ENCODE peak calls at places on chromosomes 12 and 14, in nine cellular contexts. One of them, this sample, is unnamed.

GRCh38 chr12:55428844-55429243 is 2.8 kb downstream of the OR6C76 start:
- DNase-seq in CD8-positive, alpha-beta T cell: no peak
- DNase-seq in Panc1: no peak
- DNase-seq in keratinocyte: no peak
- DNase-seq in cardiac fibroblast: no peak
- DNase-seq in astrocyte of the spinal cord: no peak
- DNase-seq in GM12865: no peak
- DNase-seq in AG09309: no peak
- DNase-seq in CD4-positive, alpha-beta T cell: no peak
- DNase-seq in this sample: no peak

GRCh38 chr12:54338682-54339296 is 13.9 kb downstream of the COPZ1 start:
- DNase-seq in CD8-positive, alpha-beta T cell: no peak
- DNase-seq in Panc1: no peak
- DNase-seq in keratinocyte: no peak
- DNase-seq in cardiac fibroblast: peak
- DNase-seq in astrocyte of the spinal cord: peak
- DNase-seq in GM12865: no peak
- DNase-seq in AG09309: no peak
- DNase-seq in CD4-positive, alpha-beta T cell: no peak
- DNase-seq in this sample: no peak

GRCh38 chr12:89864419-89864818 is 155.8 kb upstream of the ATP2B1 start:
- DNase-seq in CD8-positive, alpha-beta T cell: no peak
- DNase-seq in Panc1: no peak
- DNase-seq in keratinocyte: no peak
- DNase-seq in cardiac fibroblast: no peak
- DNase-seq in astrocyte of the spinal cord: no peak
- DNase-seq in GM12865: no peak
- DNase-seq in AG09309: no peak
- DNase-seq in CD4-positive, alpha-beta T cell: no peak
- DNase-seq in this sample: no peak

GRCh38 chr12:57523706-57524614 is 1.3 kb downstream of the MBD6 start:
- DNase-seq in CD8-positive, alpha-beta T cell: no peak
- DNase-seq in Panc1: no peak
- DNase-seq in keratinocyte: no peak
- DNase-seq in cardiac fibroblast: no peak
- DNase-seq in astrocyte of the spinal cord: no peak
- DNase-seq in GM12865: peak
- DNase-seq in AG09309: no peak
- DNase-seq in CD4-positive, alpha-beta T cell: no peak
- DNase-seq in this sample: no peak

GRCh38 chr12:131962069-131962468 is 12.3 kb downstream of the EP400 start:
- DNase-seq in CD8-positive, alpha-beta T cell: no peak
- DNase-seq in Panc1: no peak
- DNase-seq in keratinocyte: no peak
- DNase-seq in cardiac fibroblast: no peak
- DNase-seq in astrocyte of the spinal cord: no peak
- DNase-seq in GM12865: no peak
- DNase-seq in AG09309: no peak
- DNase-seq in CD4-positive, alpha-beta T cell: no peak
- DNase-seq in this sample: no peak

GRCh38 chr14:59126714-59127436 is 61.6 kb upstream of the DAAM1 start:
- DNase-seq in CD8-positive, alpha-beta T cell: peak
- DNase-seq in Panc1: peak
- DNase-seq in keratinocyte: no peak
- DNase-seq in cardiac fibroblast: peak
- DNase-seq in astrocyte of the spinal cord: peak
- DNase-seq in GM12865: peak
- DNase-seq in AG09309: no peak
- DNase-seq in CD4-positive, alpha-beta T cell: peak
- DNase-seq in this sample: peak

GRCh38 chr12:106309671-106310313 is 7.3 kb downstream of the TCP11L2 start:
- DNase-seq in CD8-positive, alpha-beta T cell: no peak
- DNase-seq in Panc1: no peak
- DNase-seq in keratinocyte: no peak
- DNase-seq in cardiac fibroblast: peak
- DNase-seq in astrocyte of the spinal cord: peak
- DNase-seq in GM12865: no peak
- DNase-seq in AG09309: peak
- DNase-seq in CD4-positive, alpha-beta T cell: no peak
- DNase-seq in this sample: no peak

GRCh38 chr12:100573499-100574261 is at the start of gene GAS2L3:
- DNase-seq in CD8-positive, alpha-beta T cell: peak
- DNase-seq in Panc1: peak
- DNase-seq in keratinocyte: no peak
- DNase-seq in cardiac fibroblast: peak
- DNase-seq in astrocyte of the spinal cord: peak
- DNase-seq in GM12865: peak
- DNase-seq in AG09309: no peak
- DNase-seq in CD4-positive, alpha-beta T cell: peak
- DNase-seq in this sample: peak

DNA sequence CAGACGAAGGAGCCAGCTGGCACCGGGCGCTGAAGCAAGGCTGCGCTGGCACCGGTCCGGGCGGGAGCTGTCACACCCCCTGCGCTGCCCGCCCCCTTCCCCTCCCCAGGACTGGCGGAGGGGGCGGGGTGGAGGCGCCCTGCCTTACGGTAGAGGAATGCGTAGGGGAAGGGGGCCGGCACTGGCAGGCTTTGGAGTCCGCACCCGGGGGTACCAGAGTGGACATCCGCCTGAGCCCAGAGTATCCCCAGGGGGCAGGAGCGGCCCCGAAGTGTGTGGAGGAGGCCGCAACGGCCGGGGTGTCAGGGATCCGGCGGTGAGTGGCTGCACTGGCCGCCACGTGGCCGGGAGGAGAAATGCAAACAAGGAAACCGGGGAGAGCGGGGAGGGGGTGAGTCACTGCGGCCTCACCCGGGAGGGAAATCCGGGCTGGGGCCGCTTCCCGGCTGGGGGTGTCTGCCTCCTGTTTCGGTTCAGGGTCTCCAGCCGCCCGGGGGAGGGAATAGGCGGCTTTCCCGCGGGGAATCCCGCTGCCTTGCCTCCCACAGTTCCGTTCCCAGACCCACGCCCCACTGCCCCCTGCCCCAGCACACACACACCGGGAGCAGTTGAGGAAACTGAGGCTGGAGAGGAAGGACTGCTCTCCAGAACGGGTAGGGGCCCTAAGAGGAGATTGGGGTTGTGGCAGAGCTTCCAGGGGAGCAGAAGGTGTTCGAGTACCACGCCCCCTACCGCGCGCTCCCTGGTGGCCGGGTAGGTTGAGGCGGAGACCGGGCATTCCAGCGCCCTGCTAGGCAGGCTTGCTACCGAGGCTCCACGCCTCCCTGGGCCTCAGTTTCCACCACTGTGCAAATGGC is at the start of gene RAPGEF3:
- DNase-seq in CD8-positive, alpha-beta T cell: peak
- DNase-seq in Panc1: no peak
- DNase-seq in keratinocyte: no peak
- DNase-seq in cardiac fibroblast: peak
- DNase-seq in astrocyte of the spinal cord: peak
- DNase-seq in GM12865: peak
- DNase-seq in AG09309: no peak
- DNase-seq in CD4-positive, alpha-beta T cell: peak
- DNase-seq in this sample: peak
- TF ChIP-seq CTCF in CD8-positive, alpha-beta T cell: peak
- TF ChIP-seq CTCF in Panc1: peak
- TF ChIP-seq CTCF in keratinocyte: no peak
- TF ChIP-seq CTCF in cardiac fibroblast: peak
- TF ChIP-seq CTCF in astrocyte of the spinal cord: peak
- TF ChIP-seq CTCF in GM12865: peak
- TF ChIP-seq CTCF in AG09309: peak
- TF ChIP-seq CTCF in CD4-positive, alpha-beta T cell: peak
- TF ChIP-seq CTCF in this sample: peak

GRCh38 chr12:112285600-112286401 is 96.4 kb downstream of the HECTD4 start:
- DNase-seq in CD8-positive, alpha-beta T cell: no peak
- DNase-seq in Panc1: no peak
- DNase-seq in keratinocyte: no peak
- DNase-seq in cardiac fibroblast: no peak
- DNase-seq in astrocyte of the spinal cord: no peak
- DNase-seq in GM12865: no peak
- DNase-seq in AG09309: no peak
- DNase-seq in CD4-positive, alpha-beta T cell: no peak
- DNase-seq in this sample: no peak

GRCh38 chr12:112288638-112289037 is 93.6 kb downstream of the HECTD4 start:
- DNase-seq in CD8-positive, alpha-beta T cell: no peak
- DNase-seq in Panc1: no peak
- DNase-seq in keratinocyte: no peak
- DNase-seq in cardiac fibroblast: no peak
- DNase-seq in astrocyte of the spinal cord: no peak
- DNase-seq in GM12865: no peak
- DNase-seq in AG09309: no peak
- DNase-seq in CD4-positive, alpha-beta T cell: no peak
- DNase-seq in this sample: no peak

GRCh38 chr12:112283541-112283940 is 98.7 kb downstream of the HECTD4 start:
- DNase-seq in CD8-positive, alpha-beta T cell: no peak
- DNase-seq in Panc1: no peak
- DNase-seq in keratinocyte: no peak
- DNase-seq in cardiac fibroblast: no peak
- DNase-seq in astrocyte of the spinal cord: no peak
- DNase-seq in GM12865: no peak
- DNase-seq in AG09309: no peak
- DNase-seq in CD4-positive, alpha-beta T cell: no peak
- DNase-seq in this sample: no peak

DNA sequence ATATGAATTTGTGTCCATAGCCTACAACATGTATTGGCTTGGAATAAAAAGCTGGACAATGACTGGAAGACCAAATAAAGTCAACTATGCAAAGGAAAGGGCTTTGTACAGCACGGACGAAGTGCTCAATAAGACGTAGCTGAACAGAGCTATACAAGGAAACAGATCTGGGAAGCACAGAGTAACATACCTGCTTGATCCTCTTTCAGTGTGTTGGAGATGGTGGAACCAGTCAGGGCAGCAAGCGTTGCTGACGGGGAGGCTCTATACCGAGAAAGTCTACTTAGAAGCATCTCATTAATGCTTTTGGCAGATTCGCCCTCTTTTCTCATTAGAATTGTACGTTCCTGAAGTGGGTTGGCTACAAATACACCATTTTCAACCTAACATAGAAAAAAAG is 99.3 kb downstream of the HECTD4 start:
- DNase-seq in CD8-positive, alpha-beta T cell: no peak
- DNase-seq in Panc1: no peak
- DNase-seq in keratinocyte: no peak
- DNase-seq in cardiac fibroblast: no peak
- DNase-seq in astrocyte of the spinal cord: no peak
- DNase-seq in GM12865: no peak
- DNase-seq in AG09309: no peak
- DNase-seq in CD4-positive, alpha-beta T cell: no peak
- DNase-seq in this sample: no peak
- TF ChIP-seq CTCF in CD8-positive, alpha-beta T cell: no peak
- TF ChIP-seq CTCF in Panc1: no peak
- TF ChIP-seq CTCF in keratinocyte: no peak
- TF ChIP-seq CTCF in cardiac fibroblast: no peak
- TF ChIP-seq CTCF in astrocyte of the spinal cord: no peak
- TF ChIP-seq CTCF in GM12865: no peak
- TF ChIP-seq CTCF in AG09309: no peak
- TF ChIP-seq CTCF in CD4-positive, alpha-beta T cell: no peak
- TF ChIP-seq CTCF in this sample: no peak

DNA sequence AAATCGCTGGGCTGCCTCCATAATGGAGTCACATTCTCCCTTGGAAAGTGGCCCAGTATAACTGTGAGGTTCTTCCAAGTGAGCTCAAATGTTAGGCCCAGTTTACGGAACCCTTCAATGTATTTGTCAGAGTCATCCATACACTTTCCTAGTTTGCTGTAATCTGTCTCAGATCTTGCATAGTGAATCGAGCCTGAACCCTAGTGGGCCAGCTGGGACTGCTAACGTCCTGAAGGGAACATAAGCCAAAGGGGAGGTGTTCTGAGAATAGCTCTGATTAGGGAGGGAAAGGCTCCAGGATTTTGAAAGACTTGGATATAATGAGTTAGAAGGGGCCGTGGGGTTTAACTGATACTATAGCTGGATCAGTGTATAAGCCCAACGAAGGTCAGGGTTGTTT is 406.3 kb downstream of the SLC6A15 start:
- DNase-seq in CD8-positive, alpha-beta T cell: no peak
- DNase-seq in Panc1: no peak
- DNase-seq in keratinocyte: no peak
- DNase-seq in cardiac fibroblast: peak
- DNase-seq in astrocyte of the spinal cord: no peak
- DNase-seq in GM12865: no peak
- DNase-seq in AG09309: no peak
- DNase-seq in CD4-positive, alpha-beta T cell: no peak
- DNase-seq in this sample: no peak
- TF ChIP-seq CTCF in CD8-positive, alpha-beta T cell: no peak
- TF ChIP-seq CTCF in Panc1: no peak
- TF ChIP-seq CTCF in keratinocyte: no peak
- TF ChIP-seq CTCF in cardiac fibroblast: no peak
- TF ChIP-seq CTCF in astrocyte of the spinal cord: no peak
- TF ChIP-seq CTCF in GM12865: no peak
- TF ChIP-seq CTCF in AG09309: no peak
- TF ChIP-seq CTCF in CD4-positive, alpha-beta T cell: no peak
- TF ChIP-seq CTCF in this sample: no peak

GRCh38 chr12:117343849-117344248 is 17.6 kb downstream of the NOS1 start:
- DNase-seq in CD8-positive, alpha-beta T cell: no peak
- DNase-seq in Panc1: no peak
- DNase-seq in keratinocyte: no peak
- DNase-seq in cardiac fibroblast: no peak
- DNase-seq in astrocyte of the spinal cord: no peak
- DNase-seq in GM12865: no peak
- DNase-seq in AG09309: no peak
- DNase-seq in CD4-positive, alpha-beta T cell: no peak
- DNase-seq in this sample: no peak
- TF ChIP-seq CTCF in CD8-positive, alpha-beta T cell: no peak
- TF ChIP-seq CTCF in Panc1: no peak
- TF ChIP-seq CTCF in keratinocyte: no peak
- TF ChIP-seq CTCF in cardiac fibroblast: no peak
- TF ChIP-seq CTCF in astrocyte of the spinal cord: no peak
- TF ChIP-seq CTCF in GM12865: no peak
- TF ChIP-seq CTCF in AG09309: no peak
- TF ChIP-seq CTCF in CD4-positive, alpha-beta T cell: no peak
- TF ChIP-seq CTCF in this sample: no peak

GRCh38 chr14:92121670-92122350 is at the start of the genes CPSF2 and NDUFB1:
- DNase-seq in CD8-positive, alpha-beta T cell: peak
- DNase-seq in Panc1: peak
- DNase-seq in keratinocyte: no peak
- DNase-seq in cardiac fibroblast: peak
- DNase-seq in astrocyte of the spinal cord: peak
- DNase-seq in GM12865: peak
- DNase-seq in AG09309: no peak
- DNase-seq in CD4-positive, alpha-beta T cell: peak
- DNase-seq in this sample: peak
- TF ChIP-seq CTCF in CD8-positive, alpha-beta T cell: no peak
- TF ChIP-seq CTCF in Panc1: no peak
- TF ChIP-seq CTCF in keratinocyte: peak
- TF ChIP-seq CTCF in cardiac fibroblast: no peak
- TF ChIP-seq CTCF in astrocyte of the spinal cord: no peak
- TF ChIP-seq CTCF in GM12865: no peak
- TF ChIP-seq CTCF in AG09309: no peak
- TF ChIP-seq CTCF in CD4-positive, alpha-beta T cell: no peak
- TF ChIP-seq CTCF in this sample: no peak